ENCODE peak calls at places on chromosomes 7 and 10, in eight cellular contexts. F, U, V, S, E, X, J and I are unnamed samples.

GRCh38 chr7:135509589-135509838 is 388 bp downstream of the CNOT4 start:
- DNase-seq in U (no peak), J (no peak), E (no peak), V (no peak), X (no peak), S (no peak), F (no peak), I (peak)

GRCh38 chr10:16950686-16951681 is 133.8 kb upstream of the RSU1 start:
- DNase-seq in V (peak), E (no peak), U (no peak), J (peak), S (no peak), X (peak), F (no peak), I (peak)

GRCh38 chr7:38142736-38143135 is 35.3 kb upstream of the STARD3NL start:
- DNase-seq in X (no peak), J (no peak), F (no peak), E (peak), V (no peak), S (no peak), U (no peak), I (no peak)

GRCh38 chr10:35739998-35740397 is 97.9 kb upstream of the FZD8 start:
- DNase-seq in S (no peak), E (no peak), F (no peak), V (no peak), J (no peak), X (no peak), U (no peak), I (peak)

GRCh38 chr7:68688416-68689086 is 909.7 kb upstream of the AUTS2 start:
- DNase-seq in E (no peak), U (no peak), S (no peak), X (no peak), V (no peak), F (no peak), J (no peak), I (no peak)

GRCh38 chr7:149879271-149879711 is 5.5 kb downstream of the ATP6V0E2 start:
- DNase-seq in F (no peak), E (no peak), S (no peak), U (no peak), J (no peak), V (no peak), X (no peak), I (no peak)

GRCh38 chr7:16739863-16740622 is 13.5 kb upstream of the TSPAN13 start:
- DNase-seq in S (no peak), V (peak), E (no peak), U (no peak), J (no peak), F (peak), X (peak), I (peak)

GRCh38 chr10:80454526-80455460 is 683 bp downstream of the TSPAN14 start:
- DNase-seq in S (peak), X (peak), V (peak), E (peak), F (no peak), U (peak), J (peak), I (no peak)

GRCh38 chr7:3120513-3120912 is 76.8 kb upstream of the CARD11 start:
- DNase-seq in E (peak), U (no peak), S (no peak), J (no peak), V (no peak), F (no peak), X (no peak), I (no peak)

GRCh38 chr10:103353281-103353680 is 2.3 kb upstream of the PCGF6 start:
- DNase-seq in F (no peak), S (no peak), V (peak), X (no peak), E (peak), U (no peak), J (no peak), I (no peak)

GRCh38 chr7:98420966-98421612 is 20.2 kb upstream of the BAIAP2L1 start:
- DNase-seq in J (peak), V (peak), S (peak), U (peak), F (no peak), E (peak), X (peak), I (peak)

GRCh38 chr7:50397971-50398324 is 52.2 kb downstream of the FIGNL1 start:
- DNase-seq in X (no peak), S (no peak), V (no peak), J (no peak), F (no peak), E (no peak), U (no peak), I (no peak)

GRCh38 chr7:131149840-131150239 is 177.8 kb upstream of the MKLN1 start:
- DNase-seq in S (no peak), U (no peak), J (no peak), F (no peak), V (no peak), E (no peak), X (no peak), I (no peak)

GRCh38 chr10:70954373-70954772 is 66.0 kb upstream of the PCBD1 start:
- DNase-seq in F (no peak), J (no peak), U (no peak), E (no peak), V (no peak), S (no peak), X (no peak), I (no peak)

DNA sequence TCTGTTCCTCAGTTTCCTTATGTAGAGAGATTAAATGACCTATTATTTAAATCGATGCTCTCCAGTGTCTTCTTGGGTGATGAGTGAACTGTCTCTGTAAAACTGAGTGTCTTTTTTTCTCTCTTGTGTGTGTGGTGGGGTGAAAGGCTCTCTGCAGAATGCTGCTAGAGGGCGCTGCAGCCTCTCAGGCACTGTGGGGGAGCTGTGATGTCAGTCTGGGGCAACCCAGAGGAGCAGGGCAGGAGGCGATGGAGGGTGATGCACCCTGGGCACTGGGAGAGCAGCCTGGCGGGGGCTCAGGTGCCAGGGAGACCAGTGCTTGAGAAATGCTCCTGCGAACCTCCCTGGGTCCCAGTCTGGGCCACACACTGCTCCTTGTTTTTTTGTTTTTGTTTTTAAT is 110.1 kb upstream of the POM121L12 start:
- DNase-seq in J (no peak), U (no peak), F (no peak), S (no peak), E (no peak), V (no peak), X (no peak), I (no peak)
- TF ChIP-seq CTCF in J (no peak), U (no peak), F (no peak), S (no peak), E (no peak), V (no peak), X (no peak), I (no peak)

DNA sequence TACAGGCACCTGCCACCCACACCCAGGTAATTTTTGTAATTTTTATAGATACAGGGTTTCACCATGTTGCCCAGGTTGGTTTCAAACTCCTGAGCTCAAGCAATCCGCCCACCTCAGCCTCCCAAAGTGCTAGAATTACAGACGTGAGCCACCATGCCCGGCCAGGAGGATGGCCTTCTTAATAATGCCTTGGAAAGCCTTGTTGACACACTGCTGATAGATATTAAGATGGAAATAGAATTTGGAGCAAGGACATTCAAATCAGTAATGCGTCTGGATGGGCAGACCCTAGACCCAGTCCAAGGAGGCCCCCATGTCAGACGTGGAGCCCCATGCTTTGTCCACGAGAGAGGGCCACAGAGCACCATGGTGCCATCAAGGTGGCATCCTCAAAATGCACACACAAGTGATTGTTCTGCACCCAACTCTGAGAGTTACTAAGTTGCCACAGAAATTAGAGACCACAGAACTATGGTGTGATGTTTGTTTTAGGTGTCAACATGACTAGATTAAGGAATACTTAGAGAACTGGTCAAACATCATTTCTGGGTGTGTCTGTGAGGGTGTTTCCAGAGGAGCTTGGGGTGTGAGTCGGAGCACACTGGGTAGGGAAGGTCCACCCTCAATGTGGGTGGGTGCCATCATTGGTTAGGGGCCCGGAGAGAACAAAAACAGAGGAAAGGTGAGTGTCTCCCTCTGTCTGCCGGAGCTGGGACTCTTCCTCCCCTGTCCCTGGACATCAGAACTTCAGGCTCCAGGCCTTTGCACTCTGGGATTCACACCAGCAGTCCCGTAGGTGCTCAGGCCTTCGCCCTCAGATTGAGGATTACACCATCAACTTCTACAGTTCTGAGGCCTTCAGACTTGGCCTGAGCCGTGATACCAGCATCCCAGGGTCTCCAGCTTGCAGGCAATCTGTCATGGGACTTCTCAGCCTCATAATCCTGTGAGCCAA is 34.5 kb downstream of the EBF3 start:
- DNase-seq in X (no peak), J (no peak), U (no peak), F (no peak), E (no peak), V (no peak), S (no peak), I (no peak)
- TF ChIP-seq CTCF in X (no peak), J (no peak), U (no peak), F (no peak), E (no peak), V (no peak), S (no peak), I (no peak)

GRCh38 chr7:33128990-33129805 is at the start of gene BBS9:
- DNase-seq in V (peak), F (peak), X (peak), U (peak), E (peak), S (peak), J (peak), I (peak)
- TF ChIP-seq CTCF in V (no peak), F (no peak), X (no peak), U (no peak), E (no peak), S (peak), J (no peak), I (peak)

DNA sequence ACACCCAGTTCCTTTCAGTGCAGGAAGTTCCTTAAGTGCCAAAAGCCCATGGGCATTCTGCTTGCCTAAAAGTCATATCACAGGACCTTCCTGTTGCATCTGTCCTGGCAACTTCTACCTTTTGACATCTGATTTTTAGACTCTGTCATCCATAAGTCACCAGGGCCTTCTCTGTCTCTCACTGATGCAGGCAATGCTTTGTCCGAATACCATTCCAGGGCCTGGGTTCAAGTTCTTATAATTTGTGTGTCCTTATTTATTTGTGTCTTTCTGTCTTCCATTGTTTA is 27.1 kb upstream of the HIBADH start:
- DNase-seq in J (no peak), V (no peak), X (no peak), U (no peak), F (no peak), S (no peak), E (no peak), I (no peak)
- TF ChIP-seq CTCF in J (no peak), V (no peak), X (no peak), U (no peak), F (no peak), S (no peak), E (no peak), I (no peak)

GRCh38 chr7:35599642-35600041 is 95.3 kb downstream of the HERPUD2 start:
- DNase-seq in V (no peak), S (no peak), F (no peak), E (no peak), X (no peak), U (no peak), J (no peak), I (no peak)

GRCh38 chr7:35588647-35589046 is 106.3 kb downstream of the HERPUD2 start:
- DNase-seq in U (no peak), V (no peak), E (no peak), J (no peak), X (no peak), F (no peak), S (no peak), I (no peak)

GRCh38 chr7:35596061-35596460 is 98.9 kb downstream of the HERPUD2 start:
- DNase-seq in J (no peak), X (no peak), S (no peak), V (peak), F (no peak), U (no peak), E (no peak), I (peak)

GRCh38 chr7:35599061-35599460 is 95.9 kb downstream of the HERPUD2 start:
- DNase-seq in X (no peak), F (no peak), V (no peak), E (no peak), U (no peak), S (no peak), J (no peak), I (no peak)

GRCh38 chr7:35593896-35594295 is 101.0 kb downstream of the HERPUD2 start:
- DNase-seq in E (peak), S (no peak), J (peak), X (no peak), V (no peak), F (no peak), U (no peak), I (no peak)
- TF ChIP-seq CTCF in E (peak), S (peak), J (peak), X (no peak), V (peak), F (peak), U (no peak), I (peak)

DNA sequence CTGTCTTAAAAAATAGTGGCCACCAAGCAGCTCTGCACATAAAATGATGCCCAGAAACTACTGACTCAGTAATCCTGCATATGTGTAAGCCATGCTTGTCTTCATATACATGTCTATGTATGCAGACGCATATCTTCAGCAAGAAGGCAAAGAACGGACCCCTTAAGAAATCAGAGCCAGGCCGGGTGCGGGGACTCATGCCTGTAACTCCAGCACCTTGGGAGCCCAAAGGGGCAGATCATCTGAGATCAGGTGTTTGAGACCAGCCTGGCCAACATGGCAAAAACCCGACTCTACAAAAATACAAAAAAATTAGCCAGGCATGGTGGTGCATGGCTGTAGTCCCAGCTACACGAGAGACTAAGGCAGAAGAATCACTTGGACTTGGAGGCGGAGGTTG is 295.0 kb downstream of the TCERG1L start:
- DNase-seq in S (no peak), V (no peak), U (no peak), E (no peak), F (no peak), X (no peak), J (no peak), I (no peak)
- TF ChIP-seq CTCF in S (no peak), V (no peak), U (no peak), E (no peak), F (no peak), X (no peak), J (no peak), I (no peak)

GRCh38 chr10:86971146-86971991 is 3.1 kb downstream of the ADIRF start:
- DNase-seq in J (peak), E (peak), V (peak), F (peak), X (peak), U (peak), S (peak), I (peak)
- TF ChIP-seq CTCF in J (peak), E (no peak), V (no peak), F (no peak), X (peak), U (peak), S (peak), I (no peak)

GRCh38 chr7:24609570-24609969 is 36.3 kb downstream of the PALS2 start:
- DNase-seq in S (no peak), J (no peak), V (no peak), F (no peak), X (no peak), U (no peak), E (no peak), I (no peak)

GRCh38 chr7:24604640-24605039 is 31.4 kb downstream of the PALS2 start:
- DNase-seq in F (no peak), S (no peak), E (no peak), J (no peak), V (no peak), X (no peak), U (no peak), I (no peak)

GRCh38 chr7:24609059-24609458 is 35.8 kb downstream of the PALS2 start:
- DNase-seq in S (no peak), X (no peak), V (no peak), E (no peak), F (no peak), J (no peak), U (no peak), I (no peak)

GRCh38 chr7:24611130-24611529 is 37.9 kb downstream of the PALS2 start:
- DNase-seq in E (no peak), U (no peak), F (no peak), J (no peak), V (no peak), S (no peak), X (no peak), I (no peak)

GRCh38 chr7:24608504-24608903 is 35.3 kb downstream of the PALS2 start:
- DNase-seq in X (no peak), F (no peak), V (no peak), S (no peak), J (no peak), E (no peak), U (no peak), I (no peak)
- TF ChIP-seq CTCF in X (no peak), F (no peak), V (no peak), S (no peak), J (no peak), E (no peak), U (no peak), I (no peak)

GRCh38 chr10:3165196-3165595 is 7.4 kb downstream of the PITRM1 start:
- DNase-seq in J (no peak), U (no peak), V (no peak), X (no peak), F (no peak), E (no peak), S (no peak), I (no peak)

GRCh38 chr10:3159160-3159559 is 13.4 kb downstream of the PITRM1 start:
- DNase-seq in V (no peak), F (no peak), J (no peak), S (no peak), X (no peak), E (no peak), U (no peak), I (no peak)

GRCh38 chr10:3166496-3167290 is 5.9 kb downstream of the PITRM1 start:
- DNase-seq in X (no peak), E (no peak), S (no peak), J (no peak), F (no peak), V (no peak), U (no peak), I (no peak)

GRCh38 chr10:3163879-3164278 is 8.7 kb downstream of the PITRM1 start:
- DNase-seq in F (no peak), U (no peak), V (no peak), X (no peak), S (no peak), J (no peak), E (no peak), I (no peak)

DNA sequence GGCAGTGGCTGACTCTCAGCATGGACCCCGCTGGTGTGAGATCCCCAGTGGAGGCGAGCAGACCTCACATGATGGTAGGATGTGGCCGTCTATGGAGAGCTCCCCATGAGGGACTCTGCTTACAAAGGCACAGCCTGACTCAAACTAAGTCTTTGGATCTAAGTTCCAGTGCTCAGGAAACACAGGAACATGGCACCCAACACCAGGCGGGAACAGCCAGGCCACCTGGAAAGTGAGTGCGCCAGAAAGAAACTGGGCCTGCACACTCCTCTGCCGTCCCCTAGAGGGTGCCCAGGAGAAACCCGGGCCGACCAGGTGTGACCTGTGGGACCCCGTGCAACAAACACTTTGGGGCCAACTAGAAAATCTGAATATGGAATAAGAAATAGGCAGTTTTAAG is 10.0 kb downstream of the PITRM1 start:
- DNase-seq in J (no peak), F (no peak), X (no peak), S (no peak), U (no peak), E (no peak), V (no peak), I (no peak)
- TF ChIP-seq CTCF in J (no peak), F (peak), X (no peak), S (no peak), U (no peak), E (no peak), V (no peak), I (peak)